ENCODE peak calls at places on chromosomes 13 and 19, in five cellular contexts. One of them, this sample, is unnamed.

GRCh38 chr19:6378498-6378897 is 2.8 kb upstream of the PSPN start:
- DNase-seq in A549: no peak
- DNase-seq in GM12878: no peak
- DNase-seq in GM23338: no peak
- DNase-seq in HepG2: no peak
- DNase-seq in this sample: no peak

GRCh38 chr19:30085394-30085793 is 143.4 kb downstream of the URI1 start:
- DNase-seq in GM12878: no peak
- DNase-seq in GM23338: peak; percentile 74
- DNase-seq in A549: no peak
- DNase-seq in HepG2: peak; percentile 4
- DNase-seq in this sample: peak; percentile 23

GRCh38 chr13:99119686-99120085 is 81.0 kb upstream of the UBAC2 start:
- DNase-seq in GM23338: no peak
- DNase-seq in HepG2: no peak
- DNase-seq in A549: no peak
- DNase-seq in GM12878: no peak
- DNase-seq in this sample: no peak

GRCh38 chr13:49651775-49652690 is 23.7 kb downstream of the ARL11 start:
- DNase-seq in HepG2: no peak
- DNase-seq in GM23338: no peak
- DNase-seq in GM12878: no peak
- DNase-seq in A549: no peak
- DNase-seq in this sample: no peak

GRCh38 chr19:1648926-1649541 is 3.4 kb downstream of the TCF3 start:
- DNase-seq in GM23338: no peak
- DNase-seq in GM12878: no peak
- DNase-seq in HepG2: no peak
- DNase-seq in A549: no peak
- DNase-seq in this sample: no peak

GRCh38 chr19:6822311-6822670 is 49.8 kb downstream of the VAV1 start:
- DNase-seq in GM12878: no peak
- DNase-seq in A549: no peak
- DNase-seq in HepG2: no peak
- DNase-seq in GM23338: no peak
- DNase-seq in this sample: no peak

GRCh38 chr13:40452741-40453665 is 213.4 kb downstream of the FOXO1 start:
- DNase-seq in GM23338: no peak
- DNase-seq in A549: no peak
- DNase-seq in HepG2: peak; percentile 63
- DNase-seq in GM12878: no peak
- DNase-seq in this sample: no peak

GRCh38 chr19:13069415-13070369 is 33.0 kb downstream of the LYL1 start:
- DNase-seq in GM12878: no peak
- DNase-seq in GM23338: no peak
- DNase-seq in HepG2: no peak
- DNase-seq in A549: no peak
- DNase-seq in this sample: peak; percentile 94

GRCh38 chr13:42752731-42753130 is 28.7 kb upstream of the FAM216B start:
- DNase-seq in HepG2: no peak
- DNase-seq in GM12878: no peak
- DNase-seq in GM23338: no peak
- DNase-seq in A549: no peak
- DNase-seq in this sample: no peak

GRCh38 chr19:16160445-16160942 is 12.8 kb downstream of the CIB3 start:
- DNase-seq in HepG2: no peak
- DNase-seq in A549: no peak
- DNase-seq in GM12878: no peak
- DNase-seq in GM23338: no peak
- DNase-seq in this sample: no peak

GRCh38 chr13:52454459-52454824 is 836 bp upstream of the CKAP2 start:
- DNase-seq in GM23338: peak; percentile 12
- DNase-seq in A549: no peak
- DNase-seq in GM12878: peak; percentile 69
- DNase-seq in HepG2: no peak
- DNase-seq in this sample: peak; percentile 39

GRCh38 chr13:99404005-99404755 is 97.0 kb upstream of the GPR183 start:
- DNase-seq in GM23338: no peak
- DNase-seq in HepG2: peak; percentile 13
- DNase-seq in A549: no peak
- DNase-seq in GM12878: no peak
- DNase-seq in this sample: no peak

GRCh38 chr19:29290853-29291252 is 77.9 kb upstream of the UQCRFS1 start:
- DNase-seq in GM12878: no peak
- DNase-seq in GM23338: peak; percentile 30
- DNase-seq in A549: no peak
- DNase-seq in HepG2: no peak
- DNase-seq in this sample: no peak

GRCh38 chr19:55372316-55373081 is 2.2 kb upstream of the IL11 start:
- DNase-seq in A549: peak; percentile 71
- DNase-seq in GM23338: no peak
- DNase-seq in HepG2: peak; percentile 26
- DNase-seq in GM12878: no peak
- DNase-seq in this sample: no peak

GRCh38 chr19:18364826-18365528 is 21.0 kb upstream of the GDF15 start:
- DNase-seq in A549: peak; percentile 71
- DNase-seq in GM12878: no peak
- DNase-seq in HepG2: peak; percentile 97
- DNase-seq in GM23338: peak; percentile 78
- DNase-seq in this sample: peak; percentile 68

GRCh38 chr13:73708393-73708985 is 425.7 kb downstream of the KLF12 start:
- DNase-seq in A549: peak; percentile 33
- DNase-seq in HepG2: peak; percentile 59
- DNase-seq in GM12878: no peak
- DNase-seq in GM23338: peak; percentile 83
- DNase-seq in this sample: peak; percentile 29

GRCh38 chr19:16446108-16447014 is 25.4 kb downstream of the EPS15L1 start:
- DNase-seq in GM23338: no peak
- DNase-seq in A549: no peak
- DNase-seq in GM12878: peak; percentile 77
- DNase-seq in HepG2: no peak
- DNase-seq in this sample: no peak

GRCh38 chr19:39166571-39167391 is 30.0 kb upstream of the NCCRP1 start:
- DNase-seq in A549: no peak
- DNase-seq in GM12878: no peak
- DNase-seq in HepG2: peak; percentile 49
- DNase-seq in GM23338: no peak
- DNase-seq in this sample: no peak

GRCh38 chr19:7679771-7680605 is 645 bp upstream of the TRAPPC5 start:
- DNase-seq in HepG2: no peak
- DNase-seq in A549: no peak
- DNase-seq in GM23338: peak; percentile 44
- DNase-seq in GM12878: no peak
- DNase-seq in this sample: no peak

GRCh38 chr19:48419158-48419920 is 25.9 kb downstream of the GRIN2D start:
- DNase-seq in A549: no peak
- DNase-seq in HepG2: no peak
- DNase-seq in GM12878: peak; percentile 57
- DNase-seq in GM23338: peak; percentile 96
- DNase-seq in this sample: peak; percentile 70

GRCh38 chr19:38251564-38252051 is 4.6 kb downstream of the PPP1R14A start:
- DNase-seq in GM12878: no peak
- DNase-seq in A549: no peak
- DNase-seq in HepG2: no peak
- DNase-seq in GM23338: peak; percentile 56
- DNase-seq in this sample: no peak

GRCh38 chr19:15935167-15935702 is 906 bp upstream of the CYP4F11 start:
- DNase-seq in GM23338: no peak
- DNase-seq in HepG2: peak; percentile 39
- DNase-seq in GM12878: no peak
- DNase-seq in A549: peak; percentile 3
- DNase-seq in this sample: no peak

GRCh38 chr19:7833225-7834156 is 3.5 kb downstream of the EVI5L start:
- DNase-seq in A549: no peak
- DNase-seq in HepG2: peak; percentile 29
- DNase-seq in GM23338: no peak
- DNase-seq in GM12878: no peak
- DNase-seq in this sample: peak; percentile 41

GRCh38 chr13:44437356-44438233 is 64.0 kb downstream of the SERP2 start:
- DNase-seq in GM12878: no peak
- DNase-seq in A549: no peak
- DNase-seq in GM23338: peak; percentile 78
- DNase-seq in HepG2: peak; percentile 35
- DNase-seq in this sample: no peak

GRCh38 chr19:16382775-16383543 is 58.3 kb downstream of the KLF2 start:
- DNase-seq in GM23338: peak; percentile 91
- DNase-seq in A549: peak; percentile 75
- DNase-seq in HepG2: peak; percentile 36
- DNase-seq in GM12878: no peak
- DNase-seq in this sample: peak; percentile 75

GRCh38 chr19:1411255-1412191 is 4.1 kb downstream of the DAZAP1 start:
- DNase-seq in GM12878: no peak
- DNase-seq in HepG2: no peak
- DNase-seq in GM23338: no peak
- DNase-seq in A549: no peak
- DNase-seq in this sample: no peak

GRCh38 chr13:39196957-39197644 is 158.8 kb downstream of the NHLRC3 start:
- DNase-seq in A549: no peak
- DNase-seq in GM23338: no peak
- DNase-seq in HepG2: no peak
- DNase-seq in GM12878: no peak
- DNase-seq in this sample: no peak

GRCh38 chr19:39539165-39539518 is 819 bp downstream of the EID2 start:
- DNase-seq in GM23338: peak; percentile 79
- DNase-seq in GM12878: no peak
- DNase-seq in A549: peak; percentile 78
- DNase-seq in HepG2: peak; percentile 52
- DNase-seq in this sample: peak; percentile 16

GRCh38 chr19:32330149-32330548 is 15.3 kb upstream of the ZNF507 start:
- DNase-seq in HepG2: no peak
- DNase-seq in GM12878: no peak
- DNase-seq in A549: no peak
- DNase-seq in GM23338: no peak
- DNase-seq in this sample: no peak

GRCh38 chr19:32322541-32322940 is 22.9 kb upstream of the ZNF507 start:
- DNase-seq in HepG2: no peak
- DNase-seq in GM12878: no peak
- DNase-seq in GM23338: no peak
- DNase-seq in A549: no peak
- DNase-seq in this sample: no peak

GRCh38 chr19:32318884-32319520 is 26.4 kb upstream of the ZNF507 start:
- DNase-seq in GM23338: peak; percentile 83
- DNase-seq in A549: peak; percentile 75
- DNase-seq in GM12878: no peak
- DNase-seq in HepG2: no peak
- DNase-seq in this sample: peak; percentile 49

GRCh38 chr19:32324631-32325215 is 20.7 kb upstream of the ZNF507 start:
- DNase-seq in GM12878: no peak
- DNase-seq in A549: no peak
- DNase-seq in GM23338: no peak
- DNase-seq in HepG2: no peak
- DNase-seq in this sample: no peak
- TF ChIP-seq JUNB in GM12878: no peak
- TF ChIP-seq JUNB in A549: no peak
- TF ChIP-seq JUNB in GM23338: no peak
- TF ChIP-seq JUNB in HepG2: no peak
- TF ChIP-seq JUNB in this sample: no peak

DNA sequence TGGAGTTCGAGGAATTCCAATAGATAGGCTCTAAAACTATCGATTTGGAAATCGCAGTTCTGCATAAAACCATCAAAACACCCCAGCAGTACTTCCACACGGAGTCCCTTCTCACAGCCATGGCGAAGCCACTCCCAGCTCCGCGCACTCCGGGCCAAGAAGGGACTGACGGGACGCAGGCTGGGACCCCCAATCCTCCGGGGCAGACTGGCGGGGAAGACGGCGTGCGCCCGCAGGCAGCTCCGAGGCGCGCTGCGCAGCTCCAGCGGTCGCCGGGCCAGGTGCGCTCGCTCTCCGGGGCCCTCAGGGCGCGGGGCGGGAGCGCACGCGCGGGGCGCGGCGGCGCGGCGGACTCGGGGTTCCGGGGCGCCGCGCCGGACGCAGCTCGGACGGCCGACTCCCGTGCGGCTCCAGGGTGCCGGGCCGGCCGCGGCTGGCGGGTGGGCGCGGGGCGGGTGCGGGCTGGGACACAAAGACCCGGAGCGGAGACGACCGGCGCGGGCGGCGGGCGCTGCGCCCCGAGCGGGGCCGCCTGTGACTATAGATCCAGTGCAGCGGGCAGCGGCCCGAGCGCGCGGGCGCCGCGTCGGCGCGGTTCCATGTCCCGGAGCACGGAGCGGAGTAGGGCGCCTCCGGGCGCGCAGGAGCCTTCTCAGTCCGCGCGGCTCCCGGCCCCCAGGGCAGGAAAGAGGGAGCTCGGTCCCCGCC is 464 bp downstream of the EFNB2 start:
- DNase-seq in GM12878: no peak
- DNase-seq in HepG2: no peak
- DNase-seq in GM23338: peak; percentile 35
- DNase-seq in A549: peak; percentile 17
- DNase-seq in this sample: peak; percentile 29
- TF ChIP-seq JUNB in GM12878: no peak
- TF ChIP-seq JUNB in HepG2: no peak
- TF ChIP-seq JUNB in GM23338: no peak
- TF ChIP-seq JUNB in A549: no peak
- TF ChIP-seq JUNB in this sample: no peak

GRCh38 chr19:3895788-3896187 is 15.3 kb downstream of the ATCAY start:
- DNase-seq in GM12878: no peak
- DNase-seq in A549: no peak
- DNase-seq in HepG2: no peak
- DNase-seq in GM23338: no peak
- DNase-seq in this sample: no peak

GRCh38 chr19:3897936-3898335 is 17.5 kb downstream of the ATCAY start:
- DNase-seq in A549: no peak
- DNase-seq in GM23338: no peak
- DNase-seq in HepG2: no peak
- DNase-seq in GM12878: no peak
- DNase-seq in this sample: no peak

GRCh38 chr19:3898426-3898825 is 17.9 kb downstream of the ATCAY start:
- DNase-seq in GM23338: no peak
- DNase-seq in A549: no peak
- DNase-seq in HepG2: no peak
- DNase-seq in GM12878: no peak
- DNase-seq in this sample: no peak

GRCh38 chr19:3902317-3902973 is 22.0 kb downstream of the ATCAY start:
- DNase-seq in A549: no peak
- DNase-seq in GM23338: no peak
- DNase-seq in HepG2: no peak
- DNase-seq in GM12878: no peak
- DNase-seq in this sample: no peak

GRCh38 chr19:3899531-3900294 is 19.2 kb downstream of the ATCAY start:
- DNase-seq in GM12878: no peak
- DNase-seq in HepG2: no peak
- DNase-seq in A549: no peak
- DNase-seq in GM23338: no peak
- DNase-seq in this sample: no peak
- TF ChIP-seq JUNB in GM12878: no peak
- TF ChIP-seq JUNB in HepG2: no peak
- TF ChIP-seq JUNB in A549: no peak
- TF ChIP-seq JUNB in GM23338: no peak
- TF ChIP-seq JUNB in this sample: no peak

DNA sequence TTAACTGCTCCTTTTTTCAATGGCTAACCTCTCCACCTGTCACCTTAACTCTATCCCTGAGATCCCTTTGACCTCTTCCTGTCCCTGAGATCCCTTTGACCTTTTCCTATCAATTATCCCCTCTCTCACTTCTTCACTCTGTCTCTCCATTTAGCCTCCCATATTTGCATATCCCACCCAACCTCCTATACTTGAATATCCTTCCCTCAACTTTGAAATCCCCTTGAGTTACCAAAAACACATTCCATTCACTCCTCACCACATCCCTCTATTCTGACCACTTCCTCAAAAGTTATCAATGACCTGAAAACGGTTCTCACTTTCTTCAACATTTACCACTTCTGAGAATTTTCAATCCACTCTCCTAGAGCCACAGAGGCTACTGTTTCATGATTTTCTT is 3.0 kb downstream of the MYCBP2 start:
- DNase-seq in HepG2: no peak
- DNase-seq in GM23338: no peak
- DNase-seq in GM12878: no peak
- DNase-seq in A549: no peak
- DNase-seq in this sample: no peak
- TF ChIP-seq JUNB in HepG2: no peak
- TF ChIP-seq JUNB in GM23338: no peak
- TF ChIP-seq JUNB in GM12878: no peak
- TF ChIP-seq JUNB in A549: no peak
- TF ChIP-seq JUNB in this sample: no peak

This sample was measured in K562.